ENCODE peak calls at places on chromosomes 4 and X, in five cellular contexts. Z is fibroblast of lung, H is A549, I is ovary, X is suprapubic skin. A is an unnamed sample.

GRCh38 chrX:106680716-106681115 is 45.8 kb upstream of the RNF128 start:
- DNase-seq in Z (no peak), H (no peak), I (no peak), X (no peak), A (no peak)

GRCh38 chr4:13367691-13368090 is 116.4 kb downstream of the RAB28 start:
- DNase-seq in Z (no peak), H (no peak), I (no peak), X (no peak), A (no peak)

GRCh38 chrX:100083146-100083715 is 326.8 kb downstream of the PCDH19 start:
- DNase-seq in Z (no peak), H (no peak), I (no peak), X (no peak), A (no peak)

GRCh38 chr4:7392438-7393374 is 42.0 kb downstream of the PSAPL1 start:
- DNase-seq in Z (peak; percentile 88), H (no peak), I (peak; percentile 65), X (peak; percentile 74), A (no peak)

GRCh38 chr4:77347341-77347740 is 190.3 kb downstream of the CCNG2 start:
- DNase-seq in Z (no peak), H (peak; percentile 20), I (no peak), X (no peak), A (no peak)

GRCh38 chrX:110125435-110125834 is 122.5 kb downstream of the TMEM164 start:
- DNase-seq in Z (peak; percentile 5), H (peak; percentile 20), I (no peak), X (no peak), A (no peak)

GRCh38 chr4:90030202-90030601 is 97.0 kb upstream of the CCSER1 start:
- DNase-seq in Z (no peak), H (no peak), I (no peak), X (no peak), A (no peak)

GRCh38 chr4:10619220-10619619 is 65.3 kb downstream of the CLNK start:
- DNase-seq in Z (peak; percentile 87), H (no peak), I (no peak), X (no peak), A (peak; percentile 5)

GRCh38 chr4:18636001-18636680 is 614.6 kb upstream of the LCORL start:
- DNase-seq in Z (no peak), H (no peak), I (no peak), X (no peak), A (no peak)

GRCh38 chr4:121778991-121779628 is 14.1 kb upstream of the SMIM43 start:
- DNase-seq in Z (no peak), H (no peak), I (no peak), X (no peak), A (no peak)

GRCh38 chr4:114015444-114015899 is 36.0 kb upstream of the ARSJ start:
- DNase-seq in Z (peak; percentile 100), H (peak; percentile 89), I (no peak), X (no peak), A (peak; percentile 91)

GRCh38 chr4:104859601-104860000 is 287.1 kb upstream of the TET2 start:
- DNase-seq in Z (peak; percentile 5), H (no peak), I (no peak), X (no peak), A (no peak)

GRCh38 chrX:12403474-12404082 is 265.3 kb downstream of the FRMPD4 start:
- DNase-seq in Z (no peak), H (no peak), I (no peak), X (no peak), A (no peak)

GRCh38 chrX:107678957-107679740 is 50.8 kb downstream of the PRPS1 start:
- DNase-seq in Z (peak; percentile 55), H (peak; percentile 24), I (peak; percentile 49), X (peak; percentile 90), A (no peak)

GRCh38 chr4:96063639-96064038 is 223.7 kb downstream of the PDHA2 start:
- DNase-seq in Z (peak; percentile 12), H (no peak), I (no peak), X (no peak), A (no peak)

GRCh38 chrX:139758809-139759208 is 50.8 kb upstream of the MCF2 start:
- DNase-seq in Z (no peak), H (no peak), I (no peak), X (no peak), A (no peak)

GRCh38 chrX:132591719-132592275 is 103.0 kb upstream of the MBNL3 start:
- DNase-seq in Z (no peak), H (no peak), I (no peak), X (no peak), A (no peak)

GRCh38 chrX:28491941-28492340 is 95.3 kb upstream of the IL1RAPL1 start:
- DNase-seq in Z (no peak), H (no peak), I (no peak), X (no peak), A (no peak)

GRCh38 chr4:157514711-157515110 is 294.2 kb downstream of the GRIA2 start:
- DNase-seq in Z (no peak), H (no peak), I (no peak), X (no peak), A (no peak)
- TF ChIP-seq CTCF in Z (no peak), H (no peak), I (no peak), X (no peak), A (no peak)

GRCh38 chr4:186725422-186726149 is 1.9 kb upstream of the FAT1 start:
- DNase-seq in Z (peak; percentile 87), H (peak; percentile 86), I (peak; percentile 75), X (no peak), A (peak; percentile 74)
- H3K27ac ChIP-seq in Z (peak overlapping the region; percentile 96), H (peak overlapping the region; percentile 89), I (peak overlapping the region; percentile 83), X (peak overlapping the region; percentile 93), A (peak overlapping the region; percentile 97)

GRCh38 chr4:60502733-60503132 is 697.4 kb upstream of the ADGRL3 start:
- DNase-seq in Z (no peak), H (no peak), I (no peak), X (no peak), A (no peak)
- TF ChIP-seq CTCF in Z (no peak), H (no peak), I (no peak), X (no peak), A (no peak)

GRCh38 chrX:49054073-49054762 is 4.6 kb upstream of the CCDC120 start:
- DNase-seq in Z (no peak), H (no peak), I (no peak), X (no peak), A (no peak)
- H3K27ac ChIP-seq in Z (no peak overlapping the region), H (peak overlapping the region; percentile 90), I (peak overlapping the region; percentile 86), X (peak overlapping the region; percentile 88), A (peak overlapping the region; percentile 74)

GRCh38 chr4:40086421-40086820 is 29.8 kb downstream of the N4BP2 start:
- DNase-seq in Z (no peak), H (no peak), I (no peak), X (no peak), A (no peak)
- TF ChIP-seq CTCF in Z (no peak), H (no peak), I (no peak), X (no peak), A (no peak)

DNA sequence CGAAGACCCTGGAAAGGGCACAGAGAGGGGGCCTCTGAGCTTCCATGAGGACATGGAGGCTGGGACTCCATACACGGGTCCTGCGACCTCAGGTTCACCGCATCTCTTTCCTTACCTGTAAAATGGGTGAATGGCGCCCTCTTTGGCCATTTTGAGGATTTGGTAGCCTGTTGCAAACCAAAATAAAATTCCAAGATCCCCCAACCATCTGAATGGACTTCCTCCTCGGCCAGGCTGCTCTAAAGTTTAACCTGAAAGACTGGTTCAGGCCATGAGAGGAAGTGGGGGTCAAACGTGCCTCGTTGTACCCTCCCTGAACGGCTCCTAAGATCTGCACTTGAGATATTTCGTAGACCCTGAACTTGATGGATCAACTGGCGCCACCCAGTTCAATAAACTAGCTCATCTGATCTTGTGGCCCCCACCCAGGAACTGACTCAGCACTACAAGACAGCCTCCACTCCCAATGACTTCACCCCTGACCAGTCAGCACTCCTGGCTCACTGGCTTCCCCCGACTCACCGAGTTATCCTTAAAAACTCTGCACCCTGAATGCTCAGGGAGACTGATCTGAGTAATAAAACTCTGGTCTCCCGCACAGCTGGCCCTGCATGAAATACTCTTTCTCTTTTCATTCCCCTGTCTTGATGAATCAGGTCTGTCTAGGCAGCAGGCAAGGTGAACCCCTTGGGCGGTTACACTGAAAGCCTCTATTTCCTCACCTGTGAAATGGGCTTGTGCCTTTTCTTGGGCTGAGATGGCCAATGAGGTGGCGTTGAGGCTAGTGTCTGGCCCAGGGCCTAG is 32.9 kb upstream of the GPR78 start:
- DNase-seq in Z (peak; percentile 67), H (peak; percentile 35), I (no peak), X (no peak), A (no peak)
- H3K27ac ChIP-seq in Z (no peak overlapping the region), H (no peak overlapping the region), I (no peak overlapping the region), X (no peak overlapping the region), A (peak overlapping the region; percentile 42)

DNA sequence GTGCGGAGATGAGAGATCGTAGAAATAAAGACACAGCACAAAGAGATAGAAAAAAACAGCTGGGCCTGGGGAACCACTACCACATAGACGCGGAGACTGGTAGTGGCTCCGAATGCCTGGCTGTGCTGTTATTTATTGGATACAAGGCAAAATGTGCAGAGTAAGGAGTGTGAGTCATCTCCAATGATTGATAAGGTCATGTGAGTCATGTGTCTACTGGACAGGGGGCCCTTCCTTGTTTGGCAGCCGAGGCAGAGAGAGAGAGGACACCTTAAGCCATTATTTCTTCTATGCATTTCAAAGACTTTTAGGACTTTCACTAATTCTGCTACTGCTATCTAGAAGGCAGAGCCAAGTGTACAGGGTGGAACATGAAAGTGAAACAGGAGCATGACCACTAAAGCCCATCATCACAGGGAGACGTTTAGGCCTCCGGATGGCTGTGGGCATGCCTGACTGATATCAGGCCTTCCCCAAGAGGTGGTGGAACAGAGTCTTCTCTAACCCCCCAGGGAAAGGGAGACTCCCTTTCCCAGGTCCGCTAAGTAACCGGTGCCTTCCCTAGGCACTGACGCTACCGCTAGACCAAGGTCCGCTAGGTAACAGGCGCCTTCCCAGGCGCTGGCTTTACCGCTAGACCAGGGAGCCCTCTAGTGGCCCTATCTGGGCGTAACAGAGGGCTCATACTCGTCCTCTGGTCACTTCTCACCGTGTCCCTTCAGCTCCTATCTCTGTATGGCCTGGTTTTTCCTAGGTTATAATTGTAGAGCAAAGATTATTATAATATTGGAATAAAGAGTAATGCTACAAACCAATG is 921.5 kb upstream of the PCDH10 start:
- DNase-seq in Z (peak; percentile 43), H (peak; percentile 62), I (no peak), X (no peak), A (peak; percentile 4)
- TF ChIP-seq CTCF in Z (peak; percentile 53), H (peak; percentile 50), I (no peak), X (no peak), A (peak; percentile 69)

DNA sequence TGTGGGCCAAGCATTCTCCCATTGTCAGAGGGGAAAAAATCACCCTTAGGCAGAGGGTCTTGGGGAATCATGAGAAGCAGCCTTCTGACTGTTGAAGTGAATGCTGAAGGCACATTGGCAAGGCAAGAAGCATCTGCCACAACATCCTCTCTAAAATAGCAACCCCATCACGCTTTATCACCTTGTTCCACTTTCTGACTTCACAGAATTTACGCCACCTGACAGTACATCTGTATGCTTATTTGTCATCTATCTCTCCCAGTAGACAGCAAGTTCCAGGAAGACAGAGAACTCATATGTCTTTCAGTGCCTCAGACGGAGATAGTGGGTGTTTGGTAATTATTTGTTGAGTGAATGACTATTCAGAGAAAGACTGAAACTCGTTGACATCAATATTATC is 68.4 kb upstream of the SCML1 start:
- DNase-seq in Z (no peak), H (no peak), I (no peak), X (no peak), A (no peak)
- H3K27ac ChIP-seq in Z (no peak overlapping the region), H (no peak overlapping the region), I (no peak overlapping the region), X (no peak overlapping the region), A (no peak overlapping the region)

A was measured in RWPE1.